ENCODE peak calls at places on chromosomes 5 and 9, in eight cellular contexts. P is SK-N-SH, T is HL-60, A is upper lobe of left lung, L is endothelial cell of umbilical vein, G is HCT116, R is Panc1, F is transverse colon. D is an unnamed sample.

GRCh38 chr9:15018238-15018637 is 108.0 kb upstream of the FREM1 start:
- DNase-seq in A (no peak), F (no peak), R (no peak), T (no peak), G (no peak), L (no peak), P (no peak), D (no peak)

GRCh38 chr5:25448190-25448621 is 803.4 kb upstream of the CDH10 start:
- DNase-seq in T (no peak), R (no peak), F (no peak), P (no peak), G (no peak), A (no peak), L (no peak), D (no peak)

GRCh38 chr9:137423001-137423809 is at the start of the genes EXD3 and NOXA1:
- DNase-seq in P (peak), R (peak), L (peak), A (peak), T (peak), G (peak), F (peak), D (peak)

GRCh38 chr5:16427572-16427971 is 38.0 kb downstream of the ZNF622 start:
- DNase-seq in T (no peak), P (no peak), L (no peak), R (no peak), A (no peak), G (no peak), F (no peak), D (no peak)

GRCh38 chr5:140550147-140551079 is 3.0 kb downstream of the EIF4EBP3 start:
- DNase-seq in R (no peak), G (no peak), P (no peak), T (no peak), L (no peak), F (no peak), A (no peak), D (no peak)

GRCh38 chr5:169735913-169736312 is 98.8 kb downstream of the DOCK2 start:
- DNase-seq in P (no peak), G (no peak), A (no peak), T (no peak), R (no peak), L (no peak), F (no peak), D (no peak)

GRCh38 chr5:88929385-88929784 is 46.4 kb upstream of the MEF2C start:
- DNase-seq in R (no peak), A (no peak), L (no peak), T (no peak), P (no peak), F (no peak), G (no peak), D (no peak)

GRCh38 chr9:4691794-4692193 is 12.4 kb downstream of the CDC37L1 start:
- DNase-seq in F (no peak), T (no peak), R (no peak), P (no peak), A (no peak), L (no peak), G (no peak), D (no peak)

GRCh38 chr9:84283895-84284294 is 56.7 kb downstream of the SLC28A3 start:
- DNase-seq in A (no peak), P (no peak), T (no peak), F (no peak), R (no peak), L (no peak), G (no peak), D (peak)

GRCh38 chr9:122392284-122392683 is 21.5 kb downstream of the PTGS1 start:
- DNase-seq in A (no peak), F (no peak), P (no peak), G (no peak), T (no peak), R (no peak), L (no peak), D (no peak)

GRCh38 chr9:137433349-137433915 is 7.7 kb downstream of the ENTPD8 start:
- DNase-seq in T (no peak), P (no peak), F (no peak), A (peak), L (no peak), G (no peak), R (no peak), D (no peak)

GRCh38 chr5:95818181-95819147 is 4.1 kb downstream of the GLRX start:
- DNase-seq in P (no peak), A (no peak), G (no peak), L (no peak), F (no peak), T (peak), R (no peak), D (no peak)

GRCh38 chr5:164097747-164098146 is 592.3 kb downstream of the MAT2B start:
- DNase-seq in G (no peak), R (peak), F (no peak), L (peak), T (no peak), A (no peak), P (no peak), D (no peak)

GRCh38 chr5:159533197-159533596 is 202.9 kb upstream of the IL12B start:
- DNase-seq in T (no peak), R (no peak), A (no peak), F (no peak), G (no peak), P (no peak), L (no peak), D (no peak)

GRCh38 chr9:98707158-98708102 is 1.3 kb downstream of the GABBR2 start:
- DNase-seq in L (peak), R (no peak), T (peak), A (peak), F (no peak), P (peak), G (peak), D (no peak)

GRCh38 chr5:124561451-124561850 is 185.0 kb downstream of the ZNF608 start:
- DNase-seq in P (no peak), T (no peak), G (no peak), R (no peak), L (no peak), F (no peak), A (no peak), D (no peak)

GRCh38 chr5:1793301-1793740 is 6.3 kb downstream of the MRPL36 start:
- DNase-seq in T (no peak), F (no peak), R (no peak), L (peak), P (no peak), G (no peak), A (no peak), D (peak)

GRCh38 chr5:125890387-125890955 is 532.7 kb upstream of the GRAMD2B start:
- DNase-seq in T (no peak), G (no peak), R (no peak), L (no peak), A (no peak), F (no peak), P (no peak), D (no peak)

GRCh38 chr5:15383021-15383420 is 117.0 kb upstream of the FBXL7 start:
- DNase-seq in T (no peak), P (no peak), A (no peak), L (no peak), R (no peak), G (no peak), F (no peak), D (no peak)

GRCh38 chr9:81597749-81598497 is 91.4 kb downstream of the TLE1 start:
- DNase-seq in G (no peak), L (peak), R (no peak), F (no peak), T (no peak), A (no peak), P (no peak), D (no peak)

GRCh38 chr5:163696270-163696887 is 191.0 kb downstream of the MAT2B start:
- DNase-seq in A (no peak), F (peak), G (peak), R (peak), P (peak), T (peak), L (peak), D (no peak)

GRCh38 chr5:131303537-131303936 is 39.7 kb downstream of the CDC42SE2 start:
- DNase-seq in T (no peak), G (no peak), A (no peak), R (no peak), P (no peak), F (no peak), L (no peak), D (no peak)

GRCh38 chr9:107175826-107176500 is 107.1 kb upstream of the RAD23B start:
- DNase-seq in T (no peak), P (no peak), L (no peak), G (no peak), F (no peak), R (no peak), A (no peak), D (no peak)

GRCh38 chr9:123724211-123724831 is 205.6 kb downstream of the DENND1A start:
- DNase-seq in T (no peak), P (peak), A (no peak), G (no peak), R (no peak), F (no peak), L (peak), D (no peak)

GRCh38 chr9:123102380-123103113 is 69.1 kb downstream of the GPR21 start:
- DNase-seq in A (no peak), F (no peak), R (no peak), G (no peak), P (no peak), T (no peak), L (peak), D (no peak)

GRCh38 chr5:22560115-22560514 is 293.0 kb downstream of the CDH12 start:
- DNase-seq in T (no peak), L (peak), G (no peak), A (no peak), F (no peak), P (no peak), R (no peak), D (no peak)

GRCh38 chr5:64635056-64635686 is 55.1 kb upstream of the SHISAL2B start:
- DNase-seq in F (no peak), G (peak), P (peak), R (peak), L (peak), T (no peak), A (no peak), D (no peak)

GRCh38 chr5:75463726-75464125 is 47.7 kb downstream of the CERT1 start:
- DNase-seq in P (no peak), A (no peak), G (no peak), R (no peak), F (no peak), T (no peak), L (no peak), D (no peak)

GRCh38 chr5:34550255-34550654 is 105.9 kb upstream of the RAI14 start:
- DNase-seq in R (no peak), A (no peak), G (no peak), F (no peak), T (no peak), P (no peak), L (no peak), D (no peak)

GRCh38 chr9:94692601-94693000 is 33.9 kb upstream of the AOPEP start:
- DNase-seq in R (no peak), A (no peak), T (no peak), F (no peak), G (no peak), L (no peak), P (no peak), D (no peak)

GRCh38 chr9:121331549-121331948 is 38.5 kb downstream of the STOM start:
- DNase-seq in R (no peak), A (no peak), T (no peak), F (no peak), L (no peak), P (no peak), G (no peak), D (no peak)

GRCh38 chr5:39176740-39177628 is 42.4 kb downstream of the FYB1 start:
- DNase-seq in F (no peak), A (no peak), G (no peak), P (no peak), R (no peak), L (no peak), T (no peak), D (no peak)

GRCh38 chr5:55820488-55820887 is 30.7 kb upstream of the IL31RA start:
- DNase-seq in A (no peak), T (no peak), P (no peak), G (no peak), L (no peak), R (no peak), F (no peak), D (no peak)

GRCh38 chr5:86974910-86975309 is 292.8 kb upstream of the RASA1 start:
- DNase-seq in R (no peak), P (no peak), A (no peak), F (no peak), L (no peak), G (no peak), T (no peak), D (no peak)

GRCh38 chr9:20781086-20781485 is 97.0 kb downstream of the FOCAD start:
- DNase-seq in F (no peak), G (no peak), P (no peak), T (no peak), L (no peak), R (no peak), A (no peak), D (no peak)

GRCh38 chr9:123761905-123762605 is 167.9 kb downstream of the DENND1A start:
- DNase-seq in R (no peak), F (no peak), T (no peak), P (no peak), A (no peak), G (no peak), L (no peak), D (no peak)

GRCh38 chr5:167968784-167969183 is 322.7 kb upstream of the WWC1 start:
- DNase-seq in P (no peak), T (no peak), L (no peak), F (no peak), A (no peak), G (no peak), R (no peak), D (no peak)
- H3K4me3 ChIP-seq in P (no peak), T (no peak), L (no peak), F (no peak), A (no peak), G (no peak), R (no peak), D (no peak)

DNA sequence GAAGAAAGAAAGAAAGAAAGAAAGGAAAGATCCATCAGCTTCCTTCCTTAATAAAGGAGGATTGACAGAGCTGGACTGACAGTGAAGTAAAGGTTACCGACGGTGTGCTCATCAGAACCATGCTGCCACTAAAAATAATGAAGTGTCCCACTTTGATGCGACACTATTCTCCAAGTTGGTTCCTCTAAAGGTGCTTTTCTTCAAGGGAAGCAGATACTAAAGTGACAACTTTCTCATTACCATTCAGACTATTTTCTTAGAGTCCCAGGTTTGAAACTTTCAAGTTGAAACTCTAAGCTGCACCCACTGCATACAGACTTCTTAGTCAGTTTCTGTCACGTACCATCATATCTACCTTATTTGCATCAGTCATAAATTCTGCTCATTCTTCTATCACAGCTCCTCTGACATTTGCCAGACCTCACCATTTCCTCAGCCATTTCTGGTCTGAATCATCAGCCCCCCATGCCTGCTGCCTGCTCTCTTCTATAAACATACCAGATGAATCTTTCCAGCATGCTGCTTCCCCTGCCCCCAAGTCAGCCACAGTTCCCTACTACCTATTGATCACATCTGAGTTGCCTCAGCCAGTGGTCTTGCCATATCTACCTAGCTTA is 177.6 kb downstream of the DEPDC1B start:
- DNase-seq in F (no peak), A (no peak), R (no peak), L (peak), P (peak), G (no peak), T (no peak), D (no peak)
- TF ChIP-seq POLR2AphosphoS5 in F (no peak), A (no peak), R (no peak), L (no peak), P (peak), G (no peak), T (no peak), D (no peak)

DNA sequence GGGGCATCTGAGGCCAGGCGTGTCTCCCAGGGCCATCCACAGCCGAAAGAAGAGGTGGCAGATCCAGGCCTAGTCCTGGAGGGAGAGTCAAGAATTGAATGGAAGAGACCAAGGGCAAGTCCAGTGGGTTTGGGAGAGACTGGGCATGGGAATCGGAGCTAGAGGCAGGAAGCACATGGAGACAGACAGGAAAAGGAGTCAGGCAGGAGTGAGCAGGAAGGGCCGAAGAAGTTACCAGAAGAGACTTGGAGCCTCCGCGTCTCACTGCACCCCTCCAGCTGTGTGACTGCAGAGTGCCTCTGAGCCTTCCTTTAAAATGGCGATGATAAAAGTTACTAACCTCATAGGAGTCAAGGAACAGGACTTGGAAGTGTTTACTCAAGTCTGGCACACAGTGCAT is 64.4 kb upstream of the ANGPTL2 start:
- DNase-seq in G (no peak), T (no peak), L (peak), P (no peak), F (no peak), R (no peak), A (no peak), D (no peak)
- H3K27ac ChIP-seq in G (peak), T (no peak), L (peak), P (peak), F (peak), R (no peak), A (peak), D (peak)

DNA sequence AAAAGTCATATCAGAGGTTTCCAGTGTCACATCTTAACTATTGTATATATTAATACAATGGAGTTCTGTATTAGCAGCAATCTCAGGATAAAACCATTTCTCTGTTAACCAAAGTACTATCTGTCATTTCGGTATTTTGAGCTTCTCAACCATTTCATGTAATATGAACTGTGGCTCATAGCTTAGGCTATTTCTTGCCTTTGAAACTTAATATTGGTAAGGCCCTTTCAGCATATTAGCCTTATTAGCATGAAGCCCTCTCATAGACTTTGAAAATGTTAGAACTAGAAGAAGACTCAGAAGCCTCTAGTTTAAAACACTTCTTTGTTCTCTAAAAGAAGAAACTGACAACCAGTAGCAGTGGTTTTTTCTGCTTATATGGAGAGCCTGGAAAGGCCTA is 731 bp downstream of the CAVIN4 start:
- DNase-seq in L (no peak), T (no peak), R (no peak), A (no peak), P (no peak), F (no peak), G (no peak), D (no peak)
- H3K4me3 ChIP-seq in L (no peak), T (no peak), R (no peak), A (no peak), P (no peak), F (no peak), G (no peak), D (no peak)

D was measured in breast epithelium.